ENCODE peak calls at places on chromosomes 11 and 22, in eight cellular contexts. One of them, this sample, is unnamed.

GRCh38 chr22:50119169-50119767 is 29.5 kb downstream of the MOV10L1 start:
- DNase-seq in hepatocyte: no peak
- DNase-seq in endothelial cell: no peak
- DNase-seq in retinal pigment epithelial cell: no peak
- DNase-seq in left ventricle myocardium inferior: no peak
- DNase-seq in CD8-positive, alpha-beta T cell: no peak
- DNase-seq in upper lobe of left lung: no peak
- DNase-seq in HL-60: no peak
- DNase-seq in this sample: no peak

GRCh38 chr11:115869131-115869530 is 364.9 kb upstream of the CADM1 start:
- DNase-seq in endothelial cell: no peak
- DNase-seq in hepatocyte: no peak
- DNase-seq in left ventricle myocardium inferior: no peak
- DNase-seq in CD8-positive, alpha-beta T cell: no peak
- DNase-seq in HL-60: no peak
- DNase-seq in upper lobe of left lung: no peak
- DNase-seq in retinal pigment epithelial cell: no peak
- DNase-seq in this sample: no peak

GRCh38 chr11:67289651-67290479 is 762 bp downstream of the ANKRD13D start:
- DNase-seq in retinal pigment epithelial cell: no peak
- DNase-seq in HL-60: no peak
- DNase-seq in endothelial cell: no peak
- DNase-seq in hepatocyte: no peak
- DNase-seq in upper lobe of left lung: peak
- DNase-seq in left ventricle myocardium inferior: peak
- DNase-seq in CD8-positive, alpha-beta T cell: no peak
- DNase-seq in this sample: no peak

GRCh38 chr11:8573750-8574149 is 20.3 kb downstream of the STK33 start:
- DNase-seq in endothelial cell: no peak
- DNase-seq in HL-60: no peak
- DNase-seq in upper lobe of left lung: no peak
- DNase-seq in hepatocyte: no peak
- DNase-seq in CD8-positive, alpha-beta T cell: no peak
- DNase-seq in left ventricle myocardium inferior: no peak
- DNase-seq in retinal pigment epithelial cell: no peak
- DNase-seq in this sample: no peak

GRCh38 chr11:109424893-109425292 is 2.9 kb downstream of the C11orf87 start:
- DNase-seq in endothelial cell: peak
- DNase-seq in upper lobe of left lung: no peak
- DNase-seq in HL-60: no peak
- DNase-seq in CD8-positive, alpha-beta T cell: no peak
- DNase-seq in retinal pigment epithelial cell: no peak
- DNase-seq in hepatocyte: peak
- DNase-seq in left ventricle myocardium inferior: no peak
- DNase-seq in this sample: peak

GRCh38 chr11:116970485-116971292 is 127.5 kb downstream of the SIK3 start:
- DNase-seq in retinal pigment epithelial cell: no peak
- DNase-seq in hepatocyte: no peak
- DNase-seq in HL-60: no peak
- DNase-seq in CD8-positive, alpha-beta T cell: no peak
- DNase-seq in endothelial cell: no peak
- DNase-seq in upper lobe of left lung: no peak
- DNase-seq in left ventricle myocardium inferior: no peak
- DNase-seq in this sample: peak

GRCh38 chr11:121356357-121356756 is 63.8 kb downstream of the SC5D start:
- DNase-seq in upper lobe of left lung: no peak
- DNase-seq in retinal pigment epithelial cell: no peak
- DNase-seq in endothelial cell: no peak
- DNase-seq in hepatocyte: no peak
- DNase-seq in CD8-positive, alpha-beta T cell: no peak
- DNase-seq in HL-60: no peak
- DNase-seq in left ventricle myocardium inferior: no peak
- DNase-seq in this sample: peak

GRCh38 chr11:41457216-41458014 is 2.0 kb downstream of the LRRC4C start:
- DNase-seq in HL-60: no peak
- DNase-seq in retinal pigment epithelial cell: no peak
- DNase-seq in upper lobe of left lung: no peak
- DNase-seq in hepatocyte: no peak
- DNase-seq in left ventricle myocardium inferior: no peak
- DNase-seq in CD8-positive, alpha-beta T cell: no peak
- DNase-seq in endothelial cell: no peak
- DNase-seq in this sample: no peak

GRCh38 chr11:77590194-77590591 is 440 bp downstream of the AQP11 start:
- DNase-seq in upper lobe of left lung: no peak
- DNase-seq in left ventricle myocardium inferior: peak
- DNase-seq in endothelial cell: peak
- DNase-seq in HL-60: no peak
- DNase-seq in hepatocyte: peak
- DNase-seq in retinal pigment epithelial cell: no peak
- DNase-seq in CD8-positive, alpha-beta T cell: no peak
- DNase-seq in this sample: peak

GRCh38 chr11:61954106-61955030 is 4.2 kb downstream of the BEST1 start:
- DNase-seq in HL-60: no peak
- DNase-seq in hepatocyte: peak
- DNase-seq in CD8-positive, alpha-beta T cell: no peak
- DNase-seq in upper lobe of left lung: no peak
- DNase-seq in left ventricle myocardium inferior: no peak
- DNase-seq in endothelial cell: no peak
- DNase-seq in retinal pigment epithelial cell: no peak
- DNase-seq in this sample: no peak

GRCh38 chr11:74776546-74776945 is 27.9 kb downstream of the RNF169 start:
- DNase-seq in left ventricle myocardium inferior: no peak
- DNase-seq in CD8-positive, alpha-beta T cell: no peak
- DNase-seq in hepatocyte: no peak
- DNase-seq in endothelial cell: no peak
- DNase-seq in HL-60: no peak
- DNase-seq in upper lobe of left lung: no peak
- DNase-seq in retinal pigment epithelial cell: no peak
- DNase-seq in this sample: no peak

GRCh38 chr11:66111158-66111557 is 41.1 kb downstream of the PACS1 start:
- DNase-seq in CD8-positive, alpha-beta T cell: no peak
- DNase-seq in HL-60: no peak
- DNase-seq in hepatocyte: no peak
- DNase-seq in upper lobe of left lung: no peak
- DNase-seq in left ventricle myocardium inferior: no peak
- DNase-seq in endothelial cell: no peak
- DNase-seq in retinal pigment epithelial cell: no peak
- DNase-seq in this sample: no peak

GRCh38 chr11:10379022-10379421 is 74.1 kb downstream of the ADM start:
- DNase-seq in upper lobe of left lung: no peak
- DNase-seq in endothelial cell: peak
- DNase-seq in CD8-positive, alpha-beta T cell: no peak
- DNase-seq in HL-60: no peak
- DNase-seq in left ventricle myocardium inferior: no peak
- DNase-seq in hepatocyte: peak
- DNase-seq in retinal pigment epithelial cell: no peak
- DNase-seq in this sample: no peak

GRCh38 chr11:102669664-102670063 is 35.9 kb downstream of the MMP27 start:
- DNase-seq in retinal pigment epithelial cell: no peak
- DNase-seq in HL-60: no peak
- DNase-seq in upper lobe of left lung: no peak
- DNase-seq in hepatocyte: no peak
- DNase-seq in endothelial cell: no peak
- DNase-seq in left ventricle myocardium inferior: no peak
- DNase-seq in CD8-positive, alpha-beta T cell: no peak
- DNase-seq in this sample: no peak

DNA sequence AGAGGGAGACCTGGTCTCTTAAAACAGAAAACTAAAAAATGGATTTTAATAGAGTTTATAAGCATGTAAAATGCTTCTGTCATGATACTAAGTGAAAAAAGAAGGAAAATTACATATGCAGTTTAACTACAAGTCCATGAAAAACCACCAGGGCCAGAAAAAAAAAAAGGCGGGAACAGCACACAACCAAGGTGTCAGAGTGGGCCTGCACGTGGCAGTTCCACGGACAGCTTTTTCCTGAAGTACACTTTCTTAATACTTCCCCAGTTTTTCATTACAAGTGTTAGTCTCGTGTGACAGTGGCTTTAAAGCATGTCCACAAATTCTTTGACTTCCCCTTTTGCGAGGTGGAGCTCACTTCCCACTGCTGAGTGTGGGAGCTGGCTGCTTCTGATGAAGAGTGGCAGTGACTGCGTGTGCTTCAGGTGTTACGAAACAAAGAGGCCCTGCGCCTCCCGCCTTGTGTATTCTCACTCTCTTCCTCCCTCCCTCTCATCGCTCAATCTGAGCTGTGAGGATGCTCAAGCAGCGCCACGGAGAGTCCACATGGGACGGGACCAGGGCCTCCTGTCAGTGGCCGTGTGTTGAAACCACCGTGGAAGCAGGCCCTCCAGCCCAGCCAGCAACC is 16.4 kb downstream of the PPM1F start:
- DNase-seq in left ventricle myocardium inferior: no peak
- DNase-seq in endothelial cell: no peak
- DNase-seq in retinal pigment epithelial cell: no peak
- DNase-seq in hepatocyte: no peak
- DNase-seq in CD8-positive, alpha-beta T cell: no peak
- DNase-seq in HL-60: peak
- DNase-seq in upper lobe of left lung: no peak
- DNase-seq in this sample: no peak
- TF ChIP-seq CTCF in left ventricle myocardium inferior: no peak
- TF ChIP-seq CTCF in endothelial cell: no peak
- TF ChIP-seq CTCF in retinal pigment epithelial cell: no peak
- TF ChIP-seq CTCF in hepatocyte: no peak
- TF ChIP-seq CTCF in CD8-positive, alpha-beta T cell: no peak
- TF ChIP-seq CTCF in HL-60: no peak
- TF ChIP-seq CTCF in upper lobe of left lung: no peak
- TF ChIP-seq CTCF in this sample: no peak

DNA sequence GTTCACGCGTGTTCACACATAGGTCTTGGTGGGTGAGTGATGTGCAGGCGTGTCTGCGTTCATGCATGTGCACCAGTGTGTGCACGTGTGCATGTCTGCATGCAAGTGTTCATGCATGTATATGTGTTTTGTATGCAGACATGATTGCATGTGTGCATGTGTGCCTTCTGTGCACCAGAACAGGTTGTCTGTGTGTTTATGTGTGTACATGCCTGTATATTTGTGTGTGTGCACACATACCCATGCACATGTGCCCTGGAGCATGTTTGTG is 4.9 kb downstream of the ZDHHC8 start:
- DNase-seq in retinal pigment epithelial cell: no peak
- DNase-seq in CD8-positive, alpha-beta T cell: no peak
- DNase-seq in hepatocyte: no peak
- DNase-seq in endothelial cell: no peak
- DNase-seq in upper lobe of left lung: no peak
- DNase-seq in left ventricle myocardium inferior: no peak
- DNase-seq in HL-60: no peak
- DNase-seq in this sample: no peak
- TF ChIP-seq CTCF in retinal pigment epithelial cell: no peak
- TF ChIP-seq CTCF in CD8-positive, alpha-beta T cell: no peak
- TF ChIP-seq CTCF in hepatocyte: no peak
- TF ChIP-seq CTCF in endothelial cell: no peak
- TF ChIP-seq CTCF in upper lobe of left lung: no peak
- TF ChIP-seq CTCF in left ventricle myocardium inferior: no peak
- TF ChIP-seq CTCF in HL-60: no peak
- TF ChIP-seq CTCF in this sample: no peak

GRCh38 chr11:111514216-111515031 is at the start of gene HOATZ:
- DNase-seq in HL-60: no peak
- DNase-seq in upper lobe of left lung: peak
- DNase-seq in CD8-positive, alpha-beta T cell: no peak
- DNase-seq in left ventricle myocardium inferior: no peak
- DNase-seq in endothelial cell: peak
- DNase-seq in hepatocyte: peak
- DNase-seq in retinal pigment epithelial cell: no peak
- DNase-seq in this sample: no peak
- TF ChIP-seq CTCF in HL-60: no peak
- TF ChIP-seq CTCF in upper lobe of left lung: no peak
- TF ChIP-seq CTCF in CD8-positive, alpha-beta T cell: no peak
- TF ChIP-seq CTCF in left ventricle myocardium inferior: no peak
- TF ChIP-seq CTCF in endothelial cell: no peak
- TF ChIP-seq CTCF in hepatocyte: peak
- TF ChIP-seq CTCF in retinal pigment epithelial cell: peak
- TF ChIP-seq CTCF in this sample: peak

DNA sequence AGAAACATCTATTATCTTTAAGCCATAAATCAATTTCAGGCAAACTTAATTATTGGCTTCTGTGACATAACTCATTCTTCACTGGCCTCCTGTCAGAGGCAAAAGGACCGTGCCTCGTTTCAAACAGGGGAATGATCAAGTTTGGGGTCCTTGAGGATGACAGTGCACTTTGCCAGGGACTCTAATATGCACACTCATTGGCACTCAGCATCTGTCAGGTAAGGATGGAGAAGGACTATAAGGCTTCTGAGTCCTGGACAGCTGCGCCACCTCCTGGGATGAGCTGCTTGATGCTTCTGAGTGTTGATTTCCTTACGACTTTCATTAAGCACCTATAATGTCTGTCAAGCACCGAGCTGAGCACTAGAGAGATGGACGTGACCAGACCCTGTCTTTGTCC is 20.2 kb downstream of the BPIFC start:
- DNase-seq in upper lobe of left lung: no peak
- DNase-seq in left ventricle myocardium inferior: no peak
- DNase-seq in hepatocyte: peak
- DNase-seq in HL-60: no peak
- DNase-seq in endothelial cell: peak
- DNase-seq in CD8-positive, alpha-beta T cell: no peak
- DNase-seq in retinal pigment epithelial cell: no peak
- DNase-seq in this sample: peak
- TF ChIP-seq CTCF in upper lobe of left lung: no peak
- TF ChIP-seq CTCF in left ventricle myocardium inferior: peak
- TF ChIP-seq CTCF in hepatocyte: peak
- TF ChIP-seq CTCF in HL-60: no peak
- TF ChIP-seq CTCF in endothelial cell: no peak
- TF ChIP-seq CTCF in CD8-positive, alpha-beta T cell: no peak
- TF ChIP-seq CTCF in retinal pigment epithelial cell: peak
- TF ChIP-seq CTCF in this sample: peak

DNA sequence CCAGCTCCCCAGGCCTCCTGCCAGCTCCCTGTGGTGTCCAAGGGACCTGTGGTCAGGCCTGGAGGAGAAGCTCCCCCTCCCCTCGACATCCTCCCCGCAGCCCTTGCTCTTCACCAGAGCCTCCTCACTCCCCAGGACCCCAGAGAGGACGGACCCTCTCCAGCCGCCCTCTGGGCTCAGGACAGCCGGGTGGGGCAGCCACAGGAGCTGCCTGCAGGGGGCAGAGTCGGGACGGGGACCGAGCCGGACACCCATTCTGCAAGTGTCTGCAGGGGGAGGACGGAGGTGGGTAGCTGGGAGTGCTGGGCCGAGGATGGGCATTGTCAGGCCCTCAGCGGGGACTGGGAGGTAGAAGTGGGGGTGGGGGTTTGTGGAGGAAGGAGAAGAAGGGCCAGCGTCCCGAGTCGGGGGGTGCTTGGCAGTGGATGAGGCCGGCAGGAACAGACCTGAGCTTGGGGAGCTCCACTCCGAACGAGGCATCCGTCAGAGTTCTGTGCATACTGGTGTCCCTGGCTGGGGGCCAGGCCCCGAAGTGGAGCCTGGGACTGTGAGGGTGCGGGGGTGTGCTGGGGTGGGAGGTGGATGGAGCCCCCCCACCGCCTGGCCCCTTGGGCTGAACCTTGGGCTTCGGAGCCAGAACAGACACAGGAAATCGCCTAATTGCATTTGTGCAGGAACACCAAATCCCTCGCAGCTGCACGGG is 15.2 kb downstream of the PRR33 start:
- DNase-seq in upper lobe of left lung: peak
- DNase-seq in endothelial cell: peak
- DNase-seq in HL-60: no peak
- DNase-seq in CD8-positive, alpha-beta T cell: no peak
- DNase-seq in hepatocyte: peak
- DNase-seq in retinal pigment epithelial cell: no peak
- DNase-seq in left ventricle myocardium inferior: peak
- DNase-seq in this sample: no peak
- TF ChIP-seq CTCF in upper lobe of left lung: peak
- TF ChIP-seq CTCF in endothelial cell: peak
- TF ChIP-seq CTCF in HL-60: peak
- TF ChIP-seq CTCF in CD8-positive, alpha-beta T cell: no peak
- TF ChIP-seq CTCF in hepatocyte: peak
- TF ChIP-seq CTCF in retinal pigment epithelial cell: peak
- TF ChIP-seq CTCF in left ventricle myocardium inferior: peak
- TF ChIP-seq CTCF in this sample: peak